ENCODE peak calls at places on chromosomes 12 and 14, in five cellular contexts. M is PC-9, E is sigmoid colon, B is hepatocyte, L is ovary. R is an unnamed sample.
A peak's percentile ranks its signal among the peaks of the same experiment; 100 is the strongest.

GRCh38 chr12:49288412-49288853 is 6.5 kb upstream of the PRPH start:
- DNase-seq in E (peak; percentile 68), L (peak; percentile 61), M (no peak), B (peak; percentile 71), R (no peak)

GRCh38 chr14:53408175-53408879 is 255.2 kb upstream of the DDHD1 start:
- DNase-seq in B (no peak), L (no peak), E (no peak), M (no peak), R (no peak)

GRCh38 chr14:67410313-67410712 is 1.7 kb downstream of the PLEK2 start:
- DNase-seq in M (no peak), L (no peak), E (peak; percentile 36), B (peak; percentile 26), R (no peak)

GRCh38 chr14:24837280-24838046 is 203.5 kb upstream of the GZMB start:
- DNase-seq in B (no peak), M (no peak), L (no peak), E (no peak), R (no peak)

GRCh38 chr14:46496409-46496808 is 155.2 kb downstream of the RPL10L start:
- DNase-seq in M (no peak), E (no peak), L (no peak), B (no peak), R (no peak)

GRCh38 chr12:105330283-105330937 is at the start of gene C12orf75:
- DNase-seq in L (peak; percentile 74), B (peak; percentile 90), M (no peak), E (peak; percentile 70), R (peak; percentile 61)

GRCh38 chr14:96925422-96925821 is 128.2 kb downstream of the VRK1 start:
- DNase-seq in M (no peak), L (no peak), E (no peak), B (no peak), R (no peak)

GRCh38 chr12:110920324-110920910 is at the start of gene MYL2:
- DNase-seq in M (no peak), E (no peak), B (no peak), L (no peak), R (no peak)

GRCh38 chr12:43169115-43169681 is 382.8 kb downstream of the ADAMTS20 start:
- DNase-seq in B (no peak), L (no peak), E (no peak), M (no peak), R (no peak)

GRCh38 chr14:101635238-101636080 is 74.2 kb downstream of the DIO3 start:
- DNase-seq in M (no peak), B (no peak), E (no peak), L (no peak), R (no peak)

GRCh38 chr12:131764738-131765137 is 53.8 kb downstream of the SFSWAP start:
- DNase-seq in B (no peak), M (no peak), E (no peak), L (no peak), R (no peak)

GRCh38 chr14:72850360-72850759 is 43.5 kb downstream of the DPF3 start:
- DNase-seq in L (no peak), B (peak; percentile 43), M (no peak), E (no peak), R (no peak)

GRCh38 chr12:124567673-124568373 is 411 bp upstream of the NCOR2 start:
- DNase-seq in M (no peak), E (peak; percentile 98), B (peak; percentile 95), L (peak; percentile 98), R (peak; percentile 83)

GRCh38 chr12:5988659-5989116 is 43.6 kb upstream of the ANO2 start:
- DNase-seq in L (peak; percentile 76), E (peak; percentile 88), M (peak; percentile 50), B (peak; percentile 91), R (peak; percentile 79)

GRCh38 chr14:26157517-26157916 is 440.3 kb downstream of the NOVA1 start:
- DNase-seq in E (no peak), B (no peak), M (no peak), L (no peak), R (no peak)

GRCh38 chr14:82999802-83000201 is 1466.1 kb upstream of the SEL1L start:
- DNase-seq in L (no peak), B (no peak), E (no peak), M (no peak), R (no peak)

GRCh38 chr14:44945264-44945663 is 16.5 kb downstream of the KLHL28 start:
- DNase-seq in M (no peak), L (no peak), E (no peak), B (no peak), R (no peak)

GRCh38 chr12:47717443-47718193 is 7.7 kb downstream of the ENDOU start:
- DNase-seq in B (peak; percentile 90), L (peak; percentile 74), M (peak; percentile 65), E (peak; percentile 93), R (peak; percentile 84)

GRCh38 chr12:21301-22189 is 45.0 kb upstream of the IQSEC3 start:
- DNase-seq in M (no peak), B (no peak), L (no peak), E (no peak), R (peak; percentile 37)

GRCh38 chr12:62627181-62627580 is 160.6 kb downstream of the MON2 start:
- DNase-seq in E (no peak), L (no peak), M (no peak), B (no peak), R (no peak)

GRCh38 chr14:22651586-22651985 is 7.4 kb upstream of the OR6J1 start:
- DNase-seq in L (no peak), B (no peak), E (no peak), M (no peak), R (no peak)

GRCh38 chr12:95504140-95504539 is 30.2 kb downstream of the METAP2 start:
- DNase-seq in L (no peak), E (no peak), B (no peak), M (no peak), R (no peak)

GRCh38 chr12:53976172-53976822 is 1.5 kb upstream of the HOTAIR start:
- DNase-seq in L (no peak), M (no peak), B (no peak), E (no peak), R (no peak)

GRCh38 chr12:24860546-24860945 is 88.4 kb downstream of the BCAT1 start:
- DNase-seq in E (no peak), L (no peak), M (no peak), B (no peak), R (no peak)

GRCh38 chr14:76708028-76708427 is 53.2 kb upstream of the VASH1 start:
- DNase-seq in E (no peak), M (no peak), B (no peak), L (no peak), R (no peak)

GRCh38 chr14:97854918-97855317 is 1057.7 kb downstream of the VRK1 start:
- DNase-seq in B (no peak), M (no peak), E (no peak), L (no peak), R (no peak)

GRCh38 chr12:53508534-53509199 is 1.4 kb upstream of the NPFF start:
- DNase-seq in B (peak; percentile 90), L (peak; percentile 89), E (peak; percentile 88), M (peak; percentile 51), R (peak; percentile 89)

GRCh38 chr12:104219908-104220404 is 4.4 kb downstream of the TXNRD1 start:
- DNase-seq in B (peak; percentile 75), E (no peak), L (no peak), M (peak; percentile 98), R (no peak)

GRCh38 chr14:101249676-101250036 is 311.6 kb upstream of the DIO3 start:
- DNase-seq in M (no peak), L (no peak), B (no peak), E (no peak), R (no peak)

GRCh38 chr14:30569216-30569902 is 10.4 kb downstream of the G2E3 start:
- DNase-seq in B (no peak), E (no peak), M (no peak), L (no peak), R (no peak)

GRCh38 chr12:3342051-3342450 is 149.0 kb upstream of the PRMT8 start:
- DNase-seq in E (no peak), M (no peak), L (peak; percentile 55), B (peak; percentile 81), R (peak; percentile 77)

GRCh38 chr12:121232163-121232562 is 22.2 kb downstream of the P2RX4 start:
- DNase-seq in E (no peak), B (no peak), L (no peak), M (no peak), R (no peak)

GRCh38 chr12:121228919-121229650 is 19.2 kb downstream of the P2RX4 start:
- DNase-seq in E (no peak), B (no peak), M (no peak), L (no peak), R (no peak)

GRCh38 chr12:121232977-121233627 is 23.2 kb downstream of the P2RX4 start:
- DNase-seq in B (no peak), L (no peak), E (no peak), M (no peak), R (no peak)

GRCh38 chr12:121233628-121234020 is 23.7 kb downstream of the P2RX4 start:
- DNase-seq in L (no peak), E (no peak), M (no peak), B (no peak), R (no peak)

GRCh38 chr12:121230538-121230907 is 20.6 kb downstream of the P2RX4 start:
- DNase-seq in E (no peak), L (no peak), M (no peak), B (no peak), R (no peak)
- TF ChIP-seq CTCF in E (no peak), L (no peak), M (peak; percentile 45), B (no peak), R (peak; percentile 8)

GRCh38 chr12:112116232-112117060 is 7.9 kb upstream of the NAA25 start:
- DNase-seq in M (peak; percentile 81), L (peak; percentile 48), E (peak; percentile 70), B (peak; percentile 86), R (peak; percentile 85)
- H3K4me3 ChIP-seq in M (peak overlapping the region; percentile 1), L (no peak overlapping the region), E (no peak overlapping the region), B (no peak overlapping the region), R (peak overlapping the region; percentile 20)

GRCh38 chr12:38721611-38722252 is 183.7 kb downstream of the CPNE8 start:
- DNase-seq in B (no peak), M (no peak), E (no peak), L (no peak), R (no peak)
- TF ChIP-seq CTCF in B (no peak), M (no peak), E (no peak), L (no peak), R (no peak)

GRCh38 chr12:116962783-116963356 is 52.1 kb downstream of the FBXW8 start:
- DNase-seq in L (no peak), B (no peak), M (no peak), E (no peak), R (no peak)

GRCh38 chr12:116964740-116965090 is 54.0 kb downstream of the FBXW8 start:
- DNase-seq in B (no peak), E (no peak), L (no peak), M (no peak), R (no peak)

GRCh38 chr12:116964004-116964739 is 53.4 kb downstream of the FBXW8 start:
- DNase-seq in E (no peak), B (no peak), M (no peak), L (no peak), R (no peak)

GRCh38 chr12:116959845-116960514 is 49.2 kb downstream of the FBXW8 start:
- DNase-seq in L (no peak), B (no peak), M (no peak), E (no peak), R (no peak)

DNA sequence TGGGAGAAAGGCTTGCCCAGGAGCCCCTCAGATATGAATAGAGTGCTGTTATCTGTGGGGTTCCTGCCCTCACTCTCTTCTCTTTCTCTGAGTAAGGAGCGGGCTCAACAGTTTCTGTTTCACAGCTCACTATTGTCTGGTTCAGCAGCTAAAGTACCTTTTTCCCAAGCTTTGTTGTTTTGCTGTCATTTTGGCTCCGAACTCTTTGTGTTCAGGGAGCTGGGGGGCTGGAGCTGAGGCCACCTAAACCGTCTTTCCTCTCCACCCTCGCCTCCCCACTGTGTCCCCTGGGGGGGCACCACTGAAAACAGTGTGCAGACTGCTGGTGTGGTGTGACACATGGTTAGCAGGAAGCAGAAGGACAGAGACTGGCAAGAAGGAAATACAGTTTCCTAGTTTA is 51.4 kb downstream of the FBXW8 start:
- DNase-seq in L (no peak), M (no peak), E (no peak), B (no peak), R (no peak)
- H3K4me3 ChIP-seq in L (no peak overlapping the region), M (no peak overlapping the region), E (no peak overlapping the region), B (no peak overlapping the region), R (no peak overlapping the region)